ENCODE peak calls at places on chromosomes 11 and 22, in four cellular contexts. G is HL-60, F is K562, R is GM12878. Z is an unnamed sample.

GRCh38 chr22:36447634-36448033 is 33.8 kb downstream of the TXN2 start:
- DNase-seq in F (no peak), R (no peak), G (no peak), Z (no peak)

GRCh38 chr11:64028398-64029115 is 7.2 kb upstream of the FLRT1 start:
- DNase-seq in F (no peak), G (no peak), R (no peak), Z (no peak)

GRCh38 chr22:45441158-45441557 is 27.7 kb downstream of the RIBC2 start:
- DNase-seq in R (no peak), G (no peak), F (peak; percentile 12), Z (peak; percentile 41)

GRCh38 chr11:45663486-45664375 is 1.7 kb downstream of the CHST1 start:
- DNase-seq in R (no peak), G (no peak), F (no peak), Z (no peak)

GRCh38 chr22:46063861-46064235 is 86.5 kb upstream of the PPARA start:
- DNase-seq in G (no peak), R (no peak), F (no peak), Z (no peak)

GRCh38 chr22:27754247-27754887 is 47.2 kb downstream of the MN1 start:
- DNase-seq in G (no peak), R (no peak), F (no peak), Z (no peak)

GRCh38 chr11:64705501-64705900 is 17.5 kb downstream of the NRXN2 start:
- DNase-seq in R (no peak), F (no peak), G (no peak), Z (no peak)

GRCh38 chr11:131823772-131824171 is 453.4 kb downstream of the NTM start:
- DNase-seq in G (no peak), F (no peak), R (no peak), Z (no peak)

GRCh38 chr22:23154461-23154860 is 9.2 kb downstream of the RAB36 start:
- DNase-seq in R (no peak), F (peak; percentile 77), G (no peak), Z (no peak)

GRCh38 chr11:102473543-102473942 is 21.0 kb upstream of the TMEM123 start:
- DNase-seq in R (no peak), G (no peak), F (no peak), Z (no peak)

GRCh38 chr11:102479733-102480132 is 27.2 kb upstream of the TMEM123 start:
- DNase-seq in R (no peak), F (no peak), G (no peak), Z (no peak)

GRCh38 chr11:102478660-102479245 is 26.2 kb upstream of the TMEM123 start:
- DNase-seq in F (no peak), G (no peak), R (no peak), Z (no peak)

GRCh38 chr11:102476069-102476468 is 23.5 kb upstream of the TMEM123 start:
- DNase-seq in R (no peak), F (no peak), G (no peak), Z (no peak)

DNA sequence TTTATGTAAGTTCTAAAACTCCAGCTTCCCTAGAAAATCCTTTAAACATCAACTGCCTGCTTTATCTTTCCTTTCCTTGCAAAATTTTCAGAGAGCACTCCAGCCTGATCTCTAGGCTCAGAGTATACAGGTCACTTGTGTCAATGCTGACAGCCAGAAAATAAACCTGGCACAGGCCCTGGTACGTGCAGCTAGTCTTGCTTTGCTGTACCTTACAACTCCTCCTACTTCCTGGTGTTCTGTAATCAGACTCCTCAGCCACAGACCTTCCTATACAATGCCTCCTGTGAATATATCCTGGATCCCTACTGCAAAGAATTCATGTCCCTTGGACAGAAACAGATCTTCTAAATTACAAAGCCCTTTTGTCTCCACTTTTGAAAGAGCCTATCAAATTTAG is 24.2 kb upstream of the TMEM123 start:
- DNase-seq in F (peak; percentile 43), R (no peak), G (no peak), Z (no peak)
- TF ChIP-seq SPI1 in F (no peak), R (no peak), G (no peak), Z (no peak)

GRCh38 chr11:2138075-2138435 is 1.1 kb downstream of the IGF2 start:
- DNase-seq in R (no peak), F (no peak), G (no peak), Z (no peak)

GRCh38 chr11:2138436-2139117 is 612 bp downstream of the IGF2 start:
- DNase-seq in G (no peak), R (no peak), F (no peak), Z (no peak)

GRCh38 chr11:2136952-2137201 is 2.3 kb downstream of the IGF2 start:
- DNase-seq in R (no peak), G (no peak), F (no peak), Z (no peak)

GRCh38 chr11:2136209-2136951 is 2.8 kb downstream of the IGF2 start:
- DNase-seq in F (no peak), R (no peak), G (no peak), Z (no peak)

GRCh38 chr11:2137202-2138071 is 1.8 kb downstream of the IGF2 start:
- DNase-seq in R (no peak), G (no peak), F (peak; percentile 88), Z (no peak)
- TF ChIP-seq SPI1 in R (no peak), G (no peak), F (no peak), Z (no peak)

GRCh38 chr11:34240150-34240494 is 117.7 kb downstream of the ABTB2 start:
- DNase-seq in F (no peak), R (no peak), G (no peak), Z (no peak)

GRCh38 chr11:34242037-34242625 is 115.7 kb downstream of the ABTB2 start:
- DNase-seq in G (no peak), F (peak; percentile 90), R (no peak), Z (no peak)

GRCh38 chr11:34239465-34240149 is 118.2 kb downstream of the ABTB2 start:
- DNase-seq in G (no peak), R (no peak), F (no peak), Z (no peak)

GRCh38 chr11:34245043-34245442 is 112.8 kb downstream of the ABTB2 start:
- DNase-seq in G (no peak), F (no peak), R (no peak), Z (no peak)

GRCh38 chr11:34243620-34244493 is 114.0 kb downstream of the ABTB2 start:
- DNase-seq in G (no peak), F (no peak), R (peak; percentile 86), Z (peak; percentile 36)
- TF ChIP-seq SPI1 in G (no peak), F (no peak), R (no peak), Z (no peak)

DNA sequence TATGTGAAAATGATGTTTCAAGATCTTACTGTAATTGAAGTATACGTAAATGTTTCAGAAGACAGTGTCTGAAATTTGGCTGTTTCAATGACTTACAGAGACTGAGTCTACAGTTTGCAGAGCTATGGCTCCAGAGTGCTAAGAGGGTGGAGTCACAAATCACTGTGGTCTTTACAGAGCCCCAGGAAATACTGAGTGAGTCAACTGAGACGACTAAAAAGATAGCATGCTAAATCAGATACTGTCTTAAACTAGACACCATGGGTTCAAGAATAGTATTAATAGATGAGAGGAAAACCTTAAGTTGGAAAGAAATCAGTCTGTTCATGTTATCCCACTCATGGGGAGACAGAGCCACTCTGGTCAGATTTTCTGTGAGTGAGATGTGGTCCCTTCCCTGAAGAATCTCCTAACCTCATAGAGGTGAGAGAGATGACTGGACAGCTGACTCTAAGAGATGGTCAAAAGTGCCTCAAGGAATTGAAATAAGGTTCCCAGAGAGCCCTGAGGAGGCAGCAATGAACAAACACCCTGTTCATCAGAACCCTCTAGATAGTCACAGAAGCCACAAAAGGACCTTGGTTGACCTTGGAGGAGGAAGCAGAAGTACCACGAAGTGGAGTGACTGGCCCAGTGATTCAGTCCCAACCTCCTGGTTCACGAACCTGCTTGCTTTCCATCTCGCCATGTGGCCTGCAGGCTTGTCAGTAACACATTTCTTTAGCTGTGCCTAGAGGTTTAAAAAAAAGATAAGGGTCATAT is 30.2 kb downstream of the C11orf91 start:
- DNase-seq in F (no peak), R (no peak), G (no peak), Z (no peak)
- TF ChIP-seq SPI1 in F (no peak), R (no peak), G (no peak), Z (no peak)

DNA sequence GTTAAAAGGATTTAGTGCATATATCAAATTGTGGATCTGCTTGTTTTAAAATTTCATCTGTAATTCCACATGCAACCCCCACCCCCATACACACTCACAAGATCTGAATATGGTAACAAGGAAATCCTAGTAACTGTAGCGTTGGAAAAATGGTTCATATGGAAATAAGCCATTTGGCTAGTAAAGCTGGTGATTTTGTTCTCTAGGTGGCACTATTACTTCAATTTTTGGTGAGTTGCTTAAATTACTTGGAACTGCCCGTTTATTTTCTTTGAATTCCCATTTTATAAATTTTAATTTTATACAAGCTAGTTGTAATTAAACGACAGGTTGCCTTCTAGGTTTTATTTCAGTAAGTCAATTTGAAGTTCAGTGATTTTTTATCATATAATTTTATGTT is 5.3 kb downstream of the BDNF start:
- DNase-seq in R (no peak), G (no peak), F (no peak), Z (no peak)
- TF ChIP-seq SPI1 in R (no peak), G (no peak), F (no peak), Z (no peak)

Z was measured in GM12891.